ENCODE peak calls at places on chromosomes 12 and 14, in seven cellular contexts. B is LoVo, O is fibroblast of pulmonary artery, X is NCI-H1092 treated with DMSO at 0.1 percent for 48 hours, L is WTC11, D is HuH-7, R is prostate gland. Q is an unnamed sample.

GRCh38 chr12:106954462-106955376 is 988 bp upstream of the TMEM263 start:
- DNase-seq in B (no peak), O (peak), X (no peak), L (peak), D (no peak), R (peak), Q (peak)

GRCh38 chr12:63292476-63293228 is 141.7 kb upstream of the AVPR1A start:
- DNase-seq in B (no peak), O (no peak), X (no peak), L (no peak), D (no peak), R (no peak), Q (no peak)

GRCh38 chr14:77302926-77303325 is 17.8 kb downstream of the POMT2 start:
- DNase-seq in B (peak), O (peak), X (no peak), L (no peak), D (no peak), R (no peak), Q (no peak)

GRCh38 chr14:65432361-65432948 is 19.9 kb downstream of the FUT8 start:
- DNase-seq in B (no peak), O (no peak), X (no peak), L (no peak), D (no peak), R (no peak), Q (no peak)

GRCh38 chr12:107759410-107759809 is 1.5 kb downstream of the PRDM4 start:
- DNase-seq in B (peak), O (peak), X (no peak), L (no peak), D (peak), R (peak), Q (peak)

GRCh38 chr14:25042362-25043299 is 7.3 kb downstream of the STXBP6 start:
- DNase-seq in B (peak), O (peak), X (peak), L (peak), D (peak), R (peak), Q (peak)

GRCh38 chr14:101072531-101072930 is 169.0 kb upstream of the RTL1 start:
- DNase-seq in B (no peak), O (no peak), X (no peak), L (peak), D (no peak), R (no peak), Q (no peak)

GRCh38 chr12:5051913-5052312 is 8.2 kb downstream of the KCNA5 start:
- DNase-seq in B (no peak), O (no peak), X (no peak), L (no peak), D (no peak), R (no peak), Q (no peak)

GRCh38 chr12:121533391-121534090 is 47.3 kb downstream of the KDM2B start:
- DNase-seq in B (no peak), O (no peak), X (no peak), L (no peak), D (no peak), R (no peak), Q (no peak)

GRCh38 chr12:42059127-42059526 is 85.5 kb downstream of the GXYLT1 start:
- DNase-seq in B (no peak), O (no peak), X (no peak), L (no peak), D (no peak), R (no peak), Q (no peak)

GRCh38 chr12:122825773-122826724 is 9.2 kb upstream of the HIP1R start:
- DNase-seq in B (peak), O (peak), X (no peak), L (no peak), D (no peak), R (no peak), Q (no peak)

Q was measured in COR-L47.